ENCODE peak calls at places on chromosomes 1 and 21, in four cellular contexts. F is gastrocnemius medialis; H is CD8-positive, alpha-beta T cell; G is A549. M is an unnamed sample.

GRCh38 chr1:2556277-2557145 is at the start of gene TNFRSF14:
- DNase-seq in H (peak), F (peak), G (no peak), M (no peak)

GRCh38 chr1:175591083-175591743 is 152.2 kb downstream of the TNR start:
- DNase-seq in G (no peak), H (no peak), F (no peak), M (no peak)

GRCh38 chr1:236002025-236002390 is 62.9 kb downstream of the NID1 start:
- DNase-seq in H (no peak), G (no peak), F (no peak), M (no peak)

GRCh38 chr1:215059947-215060346 is 22.6 kb upstream of the KCNK2 start:
- DNase-seq in G (no peak), H (no peak), F (no peak), M (no peak)

GRCh38 chr1:196546272-196547245 is 61.7 kb downstream of the KCNT2 start:
- DNase-seq in G (no peak), F (no peak), H (no peak), M (no peak)

GRCh38 chr1:51088474-51088873 is 13.6 kb upstream of the C1orf185 start:
- DNase-seq in F (no peak), G (no peak), H (no peak), M (no peak)

GRCh38 chr1:202049129-202049528 is 38.7 kb downstream of the ELF3 start:
- DNase-seq in G (no peak), F (no peak), H (no peak), M (no peak)

GRCh38 chr21:38260426-38260825 is 3.6 kb downstream of the KCNJ15 start:
- DNase-seq in H (no peak), G (no peak), F (no peak), M (no peak)

GRCh38 chr21:44000360-44000759 is 11.7 kb upstream of the TRAPPC10 start:
- DNase-seq in H (no peak), F (no peak), G (no peak), M (no peak)

M was measured in glutamatergic neuron.